ENCODE peak calls at places on chromosomes 7 and 10, in four cellular contexts. K is HS-5, N is RPMI8226, I is ELF-1. H is an unnamed sample.

GRCh38 chr10:44995914-44996633 is 4.6 kb upstream of the ZNF22 start:
- DNase-seq in K (no peak), N (peak), I (no peak), H (no peak)

GRCh38 chr10:86955501-86956194 is 1.8 kb downstream of the MMRN2 start:
- DNase-seq in K (no peak), N (no peak), I (no peak), H (no peak)

GRCh38 chr10:48470893-48471805 is 133.7 kb downstream of the ARHGAP22 start:
- DNase-seq in K (no peak), N (no peak), I (no peak), H (no peak)

GRCh38 chr10:71344154-71344915 is 25.3 kb downstream of the SLC29A3 start:
- DNase-seq in K (no peak), N (no peak), I (peak), H (no peak)

GRCh38 chr10:60048146-60048545 is 141.8 kb upstream of the CCDC6 start:
- DNase-seq in K (peak), N (no peak), I (peak), H (no peak)

GRCh38 chr10:100186253-100186780 is 488 bp upstream of the ERLIN1 start:
- DNase-seq in K (no peak), N (peak), I (peak), H (no peak)

GRCh38 chr7:45325378-45325777 is 167.8 kb downstream of the RAMP3 start:
- DNase-seq in K (no peak), N (peak), I (no peak), H (no peak)

GRCh38 chr10:131855763-131856401 is 44.9 kb upstream of the PPP2R2D start:
- DNase-seq in K (no peak), N (no peak), I (no peak), H (no peak)

GRCh38 chr10:86970152-86970886 is 2.0 kb downstream of the ADIRF start:
- DNase-seq in K (no peak), N (no peak), I (peak), H (no peak)

GRCh38 chr10:21650353-21650752 is 116.3 kb downstream of the MLLT10 start:
- DNase-seq in K (no peak), N (no peak), I (no peak), H (no peak)

H was measured in immature natural killer cell.